ENCODE peak calls at places on chromosomes 2 and 18, in four cellular contexts. S, B, N and X are unnamed samples.

GRCh38 chr18:25467226-25468065 is 115.5 kb upstream of the ZNF521 start:
- DNase-seq in S (no peak), B (no peak), N (no peak), X (no peak)

GRCh38 chr2:195824478-195824877 is 167.5 kb downstream of the SLC39A10 start:
- DNase-seq in S (no peak), B (no peak), N (no peak), X (no peak)

GRCh38 chr2:88857951-88858406 is 166.5 kb downstream of the RPIA start:
- DNase-seq in S (peak; percentile 17), B (no peak), N (peak; percentile 19), X (no peak)

GRCh38 chr2:65079017-65079416 is 22.8 kb downstream of the CEP68 start:
- DNase-seq in S (no peak), B (no peak), N (no peak), X (no peak)

GRCh38 chr2:152421521-152422367 is 86.8 kb downstream of the FMNL2 start:
- DNase-seq in S (peak; percentile 24), B (no peak), N (no peak), X (peak; percentile 89)

GRCh38 chr2:20988906-20989305 is 55.0 kb downstream of the APOB start:
- DNase-seq in S (no peak), B (no peak), N (no peak), X (no peak)

GRCh38 chr2:31037058-31037457 is 101.2 kb downstream of the GALNT14 start:
- DNase-seq in S (no peak), B (no peak), N (no peak), X (no peak)

GRCh38 chr2:230925879-230926765 is 1.1 kb upstream of the GPR55 start:
- DNase-seq in S (no peak), B (peak; percentile 70), N (no peak), X (no peak)

GRCh38 chr2:126839711-126840110 is 59.0 kb upstream of the TEX51 start:
- DNase-seq in S (no peak), B (no peak), N (no peak), X (no peak)

GRCh38 chr2:236533343-236533742 is 36.3 kb upstream of the ACKR3 start:
- DNase-seq in S (no peak), B (no peak), N (no peak), X (no peak)

GRCh38 chr2:236531991-236532390 is 37.6 kb upstream of the ACKR3 start:
- DNase-seq in S (no peak), B (no peak), N (no peak), X (no peak)

GRCh38 chr2:236536727-236537398 is 32.8 kb upstream of the ACKR3 start:
- DNase-seq in S (no peak), B (peak; percentile 53), N (no peak), X (no peak)

GRCh38 chr2:236538242-236538641 is 31.4 kb upstream of the ACKR3 start:
- DNase-seq in S (no peak), B (no peak), N (no peak), X (no peak)

GRCh38 chr2:236535024-236535423 is 34.6 kb upstream of the ACKR3 start:
- DNase-seq in S (no peak), B (no peak), N (no peak), X (no peak)
- TF ChIP-seq CBFB in S (no peak), B (no peak), N (no peak), X (no peak)

GRCh38 chr2:84636080-84636971 is 120.0 kb downstream of the DNAH6 start:
- DNase-seq in S (no peak), B (no peak), N (no peak), X (no peak)

GRCh38 chr2:84629550-84629949 is 113.3 kb downstream of the DNAH6 start:
- DNase-seq in S (no peak), B (no peak), N (no peak), X (no peak)

GRCh38 chr2:84631985-84632384 is 115.7 kb downstream of the DNAH6 start:
- DNase-seq in S (no peak), B (no peak), N (no peak), X (peak; percentile 10)

GRCh38 chr2:84628486-84628885 is 112.2 kb downstream of the DNAH6 start:
- DNase-seq in S (no peak), B (no peak), N (no peak), X (no peak)

GRCh38 chr2:84631047-84631446 is 114.7 kb downstream of the DNAH6 start:
- DNase-seq in S (peak; percentile 29), B (no peak), N (no peak), X (peak; percentile 48)
- TF ChIP-seq CBFB in S (no peak), B (no peak), N (no peak), X (no peak)

GRCh38 chr2:199199797-199200196 is 257.9 kb downstream of the SATB2 start:
- DNase-seq in S (no peak), B (no peak), N (no peak), X (no peak)

GRCh38 chr2:199202964-199203363 is 254.8 kb downstream of the SATB2 start:
- DNase-seq in S (no peak), B (no peak), N (no peak), X (no peak)

GRCh38 chr2:199197448-199197847 is 260.3 kb downstream of the SATB2 start:
- DNase-seq in S (no peak), B (peak; percentile 19), N (no peak), X (no peak)

GRCh38 chr2:199206536-199206935 is 251.2 kb downstream of the SATB2 start:
- DNase-seq in S (no peak), B (no peak), N (no peak), X (no peak)

DNA sequence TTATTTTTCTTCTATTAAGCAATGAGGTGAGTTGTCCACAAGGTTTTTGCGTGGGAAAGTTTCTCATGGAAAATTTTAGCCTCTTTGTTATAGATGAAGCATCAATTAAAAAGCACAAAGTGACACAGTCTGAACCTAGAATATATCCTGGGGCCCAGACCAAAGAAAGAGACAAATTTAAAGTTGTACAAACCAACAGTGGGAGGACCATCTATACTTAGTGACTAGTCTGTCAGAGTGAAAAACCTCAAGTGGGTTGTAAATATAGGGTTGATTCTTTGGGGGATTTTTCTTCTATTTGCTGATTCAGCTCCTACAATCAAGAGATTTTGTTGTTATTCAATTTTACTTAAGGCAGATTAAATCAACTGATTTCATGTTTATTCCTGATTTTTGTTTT is 256.2 kb downstream of the SATB2 start:
- DNase-seq in S (no peak), B (no peak), N (no peak), X (no peak)
- TF ChIP-seq CBFB in S (no peak), B (no peak), N (no peak), X (no peak)

DNA sequence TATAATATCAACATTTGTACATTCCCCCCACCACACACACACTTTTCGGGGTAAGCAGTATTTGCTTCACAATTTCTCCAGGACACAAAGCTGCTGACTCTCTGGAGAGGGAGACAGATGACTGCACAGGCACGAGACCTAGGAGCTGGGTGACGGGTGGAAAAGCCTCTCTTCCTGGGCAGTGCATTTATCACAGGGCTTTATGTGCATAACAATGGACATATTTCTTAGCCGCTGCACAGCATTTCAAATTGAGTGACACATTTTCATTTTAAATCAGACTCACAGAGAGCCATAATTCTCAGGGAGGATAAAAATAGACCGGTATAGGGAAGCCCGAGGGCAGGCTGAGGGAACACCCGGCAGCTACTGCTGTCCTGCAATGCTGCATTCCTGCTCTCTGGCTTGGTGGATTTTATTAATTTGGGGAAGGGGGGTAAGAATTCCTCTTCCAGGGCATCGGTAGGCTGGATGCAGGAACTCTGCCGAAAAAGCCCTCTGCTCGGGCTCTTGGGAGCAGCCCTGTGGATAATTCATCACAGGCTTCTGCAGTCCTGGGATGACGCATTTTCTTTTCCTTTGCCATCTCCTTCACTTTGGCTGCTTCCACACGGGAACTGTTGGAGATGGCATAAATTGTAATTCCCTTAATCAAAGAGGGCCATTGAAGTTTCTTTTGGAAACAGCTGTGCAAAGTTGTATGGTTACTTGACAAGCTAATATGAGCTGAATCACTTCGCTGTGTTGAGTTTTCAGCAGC is 108.1 kb upstream of the ACAA2 start:
- DNase-seq in S (no peak), B (no peak), N (no peak), X (no peak)
- TF ChIP-seq CBFB in S (no peak), B (no peak), N (no peak), X (no peak)

GRCh38 chr2:37211939-37212338 is 15.6 kb downstream of the CEBPZOS start:
- DNase-seq in S (no peak), B (no peak), N (no peak), X (no peak)
- TF ChIP-seq CBFB in S (no peak), B (no peak), N (no peak), X (no peak)

GRCh38 chr18:35334821-35335220 is 9.4 kb downstream of the ZNF24 start:
- DNase-seq in S (no peak), B (no peak), N (no peak), X (no peak)
- TF ChIP-seq CBFB in S (no peak), B (no peak), N (no peak), X (no peak)

DNA sequence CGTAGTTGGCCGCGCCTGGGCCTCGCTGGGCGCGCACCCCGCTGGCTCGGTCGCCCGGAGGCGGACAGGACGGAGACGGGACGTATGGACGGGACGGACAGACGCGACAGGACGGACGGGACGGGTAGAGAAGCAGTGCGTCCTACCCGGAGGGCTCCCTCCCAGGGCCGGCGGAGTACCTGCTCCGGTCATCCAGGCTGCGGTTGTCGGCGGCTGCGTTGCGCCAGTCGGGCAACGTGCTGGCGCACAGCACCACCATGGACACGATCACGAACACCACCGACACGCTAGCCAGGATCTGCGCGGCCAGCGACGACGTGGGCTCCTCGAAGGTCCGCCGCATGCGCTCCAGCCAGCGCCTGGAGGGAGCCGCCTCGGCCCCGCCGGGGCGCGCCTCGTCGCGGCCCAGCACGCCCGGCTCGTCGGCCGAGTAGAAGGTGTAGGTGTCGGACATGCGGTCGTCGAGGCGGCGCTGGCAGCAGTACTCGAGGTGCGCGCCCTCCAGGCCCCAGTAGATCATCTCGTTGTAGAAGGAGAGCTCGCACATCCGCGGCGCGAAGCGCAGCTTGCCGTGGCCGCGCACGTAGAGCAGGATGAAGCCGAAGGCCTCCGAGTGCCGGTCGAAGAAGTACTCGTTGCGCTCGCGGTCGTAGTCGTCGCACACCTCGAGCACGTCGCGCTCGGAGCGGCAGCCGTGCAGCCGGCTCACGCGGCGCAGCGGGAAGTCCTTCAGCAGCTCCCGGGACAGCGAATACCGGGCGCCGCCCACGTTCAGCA is 903 bp downstream of the KCNG3 start:
- DNase-seq in S (no peak), B (no peak), N (peak; percentile 63), X (no peak)
- TF ChIP-seq CBFB in S (no peak), B (no peak), N (peak; percentile 24), X (peak; percentile 72)